ENCODE peak calls at places on chromosomes 12 and 14, in ten cellular contexts. S is H9; N is AG04450; V is HT1080; W is GF-D8; I is upper lobe of right lung; Y is HepG2; Z is endothelial cell; J is activated CD4-positive, CD25-positive, alpha-beta regulatory T cell treated with anti-CD3 and anti-CD28 coated beads, Interleukin-2, amount 50 U/mL, for 16 hours; R is natural killer cell treated with Interleukin-12 subunit alpha and Interleukin-12 subunit beta and Interleukin-15 and Interleukin-18, amount 100 ng/mL, for 72 hours. L is an unnamed sample.

GRCh38 chr12:55906056-55906455 is 21.6 kb downstream of the PYM1 start:
- DNase-seq in Y (no peak), W (no peak), N (no peak), S (no peak), V (no peak), J (no peak), Z (no peak), I (no peak), R (no peak), L (no peak)

GRCh38 chr14:20652996-20653975 is 11.8 kb upstream of the OR6S1 start:
- DNase-seq in J (no peak), R (no peak), N (no peak), Z (peak; percentile 37), Y (peak; percentile 32), V (peak; percentile 95), W (no peak), I (no peak), S (peak; percentile 93), L (peak; percentile 58)

GRCh38 chr12:42372154-42372791 is 46.3 kb downstream of the PPHLN1 start:
- DNase-seq in S (no peak), R (no peak), V (peak; percentile 50), J (no peak), Y (peak; percentile 58), W (peak; percentile 34), I (no peak), Z (peak; percentile 49), N (no peak), L (peak; percentile 38)

GRCh38 chr12:117189725-117190209 is 503 bp downstream of the FBXO21 start:
- DNase-seq in J (no peak), I (peak; percentile 69), W (no peak), V (peak; percentile 31), S (no peak), R (no peak), Z (peak; percentile 42), N (no peak), Y (peak; percentile 24), L (peak; percentile 43)

GRCh38 chr14:97299661-97300060 is 502.5 kb downstream of the VRK1 start:
- DNase-seq in V (no peak), R (no peak), J (no peak), S (peak; percentile 59), W (no peak), I (no peak), Y (no peak), Z (no peak), N (no peak), L (no peak)

GRCh38 chr14:51283402-51283825 is 43.4 kb downstream of the TMX1 start:
- DNase-seq in N (peak; percentile 83), Z (peak; percentile 26), R (no peak), Y (peak; percentile 74), J (no peak), S (no peak), V (peak; percentile 87), I (no peak), W (no peak), L (peak; percentile 17)

GRCh38 chr12:85630851-85631250 is 205.4 kb downstream of the RASSF9 start:
- DNase-seq in I (no peak), S (no peak), J (no peak), W (no peak), N (no peak), V (no peak), Z (no peak), R (no peak), Y (no peak), L (no peak)

GRCh38 chr14:23068792-23069412 is 11.6 kb upstream of the CDH24 start:
- DNase-seq in Z (peak; percentile 87), Y (peak; percentile 98), J (peak; percentile 60), V (peak; percentile 92), S (peak; percentile 91), N (peak; percentile 80), R (peak; percentile 74), W (no peak), I (no peak), L (peak; percentile 84)

GRCh38 chr12:126160912-126161311 is 1095.7 kb downstream of the AACS start:
- DNase-seq in J (no peak), Z (no peak), R (no peak), Y (no peak), N (no peak), V (no peak), S (no peak), W (no peak), I (no peak), L (no peak)

GRCh38 chr12:130966443-130967030 is 12.8 kb downstream of the ADGRD1 start:
- DNase-seq in Y (no peak), I (no peak), N (no peak), R (no peak), W (no peak), Z (no peak), V (no peak), S (no peak), J (no peak), L (no peak)

GRCh38 chr14:84961637-84962036 is 568.3 kb upstream of the FLRT2 start:
- DNase-seq in N (no peak), Z (no peak), I (no peak), V (no peak), S (no peak), J (no peak), Y (no peak), R (no peak), W (no peak), L (no peak)

GRCh38 chr14:95495538-95496025 is 20.9 kb downstream of the SYNE3 start:
- DNase-seq in S (no peak), N (no peak), I (no peak), Y (no peak), Z (no peak), V (peak; percentile 21), W (peak; percentile 54), R (peak; percentile 76), J (no peak), L (no peak)

GRCh38 chr12:124686001-124686884 is 118.8 kb upstream of the NCOR2 start:
- DNase-seq in R (no peak), V (peak; percentile 40), N (no peak), S (no peak), J (no peak), W (no peak), Z (no peak), Y (no peak), I (no peak), L (peak; percentile 48)

GRCh38 chr12:25975682-25976081 is 17.2 kb downstream of the RASSF8 start:
- DNase-seq in Z (no peak), N (no peak), J (no peak), V (no peak), S (no peak), Y (no peak), R (no peak), W (no peak), I (no peak), L (no peak)

GRCh38 chr12:20154060-20154459 is 214.3 kb upstream of the PDE3A start:
- DNase-seq in N (no peak), S (no peak), I (no peak), W (no peak), V (no peak), Z (no peak), J (no peak), R (no peak), Y (no peak), L (no peak)

GRCh38 chr14:59852350-59852749 is 18.2 kb downstream of the RTN1 start:
- DNase-seq in I (no peak), W (no peak), R (no peak), Z (no peak), Y (no peak), N (no peak), V (no peak), J (no peak), S (no peak), L (no peak)

GRCh38 chr14:58082491-58083098 is 69.4 kb downstream of the ARMH4 start:
- DNase-seq in Z (no peak), I (no peak), W (no peak), V (peak; percentile 91), N (peak; percentile 47), R (no peak), S (no peak), J (no peak), Y (no peak), L (no peak)

GRCh38 chr14:88993946-88994345 is 169.5 kb downstream of the TTC8 start:
- DNase-seq in Z (no peak), Y (no peak), W (no peak), V (peak; percentile 71), N (no peak), J (no peak), S (no peak), I (no peak), R (no peak), L (no peak)

GRCh38 chr12:104877107-104877705 is 80.9 kb downstream of the SLC41A2 start:
- DNase-seq in S (no peak), R (no peak), Y (no peak), I (no peak), Z (peak; percentile 18), W (no peak), N (no peak), V (peak; percentile 23), J (no peak), L (peak; percentile 47)

GRCh38 chr14:30748343-30748742 is 126.0 kb upstream of the COCH start:
- DNase-seq in V (no peak), W (no peak), S (no peak), Z (no peak), I (no peak), N (no peak), R (no peak), Y (no peak), J (no peak), L (no peak)

GRCh38 chr14:34355584-34356266 is 106.3 kb downstream of the SPTSSA start:
- DNase-seq in N (peak; percentile 38), R (no peak), J (no peak), V (peak; percentile 90), Y (peak; percentile 45), I (no peak), S (no peak), Z (peak; percentile 4), W (no peak), L (peak; percentile 62)

GRCh38 chr12:6923851-6924250 is 3.9 kb upstream of the ATN1 start:
- DNase-seq in Z (no peak), N (no peak), R (no peak), Y (no peak), V (no peak), J (no peak), S (no peak), W (no peak), I (no peak), L (no peak)

GRCh38 chr12:46209914-46210834 is 58.7 kb downstream of the SLC38A1 start:
- DNase-seq in Y (peak; percentile 11), V (peak; percentile 32), J (peak; percentile 35), N (no peak), I (peak; percentile 84), Z (no peak), W (no peak), R (no peak), S (no peak), L (no peak)

GRCh38 chr14:82451675-82452074 is 918.0 kb upstream of the SEL1L start:
- DNase-seq in V (no peak), R (no peak), N (no peak), Z (no peak), Y (no peak), W (no peak), S (no peak), I (no peak), J (no peak), L (no peak)

GRCh38 chr12:110001596-110001995 is 2.4 kb downstream of the ANKRD13A start:
- DNase-seq in I (no peak), Z (no peak), V (peak; percentile 74), N (no peak), R (no peak), S (no peak), J (no peak), W (no peak), Y (no peak), L (no peak)

GRCh38 chr14:50447491-50447890 is 50.8 kb upstream of the CDKL1 start:
- DNase-seq in V (no peak), Z (no peak), S (no peak), J (no peak), I (no peak), W (no peak), N (no peak), R (no peak), Y (no peak), L (no peak)

GRCh38 chr14:105053996-105054395 is 11.2 kb downstream of the GPR132 start:
- DNase-seq in Z (no peak), I (no peak), Y (no peak), R (no peak), J (no peak), W (no peak), S (no peak), N (no peak), V (no peak), L (no peak)

GRCh38 chr14:50023671-50024490 is 92.5 kb downstream of the VCPKMT start:
- DNase-seq in J (no peak), N (no peak), I (no peak), Z (no peak), Y (no peak), S (no peak), W (no peak), R (no peak), V (peak; percentile 91), L (no peak)

L was measured in BE2C.